ENCODE peak calls at places on chromosomes 5 and 9, in seven cellular contexts. U, A, F, B, Y, Z and O are unnamed samples.

GRCh38 chr9:97362777-97363545 is 48.9 kb upstream of the TDRD7 start:
- DNase-seq in U (no peak), A (no peak), F (no peak), B (no peak), Y (peak), Z (no peak), O (peak)

GRCh38 chr9:72557549-72557948 is 36.1 kb downstream of the TMC1 start:
- DNase-seq in U (no peak), A (no peak), F (peak), B (no peak), Y (peak), Z (peak), O (no peak)

GRCh38 chr9:121788686-121789366 is 137.4 kb downstream of the DAB2IP start:
- DNase-seq in U (no peak), A (no peak), F (peak), B (no peak), Y (no peak), Z (no peak), O (no peak)

GRCh38 chr9:36725777-36726356 is 153.2 kb downstream of the MELK start:
- DNase-seq in U (no peak), A (no peak), F (no peak), B (no peak), Y (no peak), Z (no peak), O (no peak)

GRCh38 chr9:124381073-124381945 is 33.9 kb downstream of the PSMB7 start:
- DNase-seq in U (no peak), A (no peak), F (no peak), B (no peak), Y (peak), Z (peak), O (no peak)

GRCh38 chr9:129258823-129259301 is 80.8 kb upstream of the IER5L start:
- DNase-seq in U (peak), A (no peak), F (peak), B (no peak), Y (no peak), Z (no peak), O (no peak)

GRCh38 chr5:65395526-65396155 is 86.1 kb downstream of the ADAMTS6 start:
- DNase-seq in U (no peak), A (no peak), F (peak), B (no peak), Y (no peak), Z (peak), O (no peak)

GRCh38 chr5:96093890-96094381 is 132.3 kb upstream of the ELL2 start:
- DNase-seq in U (no peak), A (no peak), F (peak), B (no peak), Y (no peak), Z (no peak), O (no peak)

GRCh38 chr9:124911766-124912165 is 29.1 kb downstream of the GOLGA1 start:
- DNase-seq in U (no peak), A (no peak), F (no peak), B (no peak), Y (no peak), Z (no peak), O (no peak)

GRCh38 chr5:79436821-79437220 is 77.1 kb downstream of the HOMER1 start:
- DNase-seq in U (no peak), A (no peak), F (peak), B (no peak), Y (no peak), Z (peak), O (no peak)

GRCh38 chr9:121308765-121309164 is 40.8 kb downstream of the GSN start:
- DNase-seq in U (no peak), A (no peak), F (no peak), B (no peak), Y (no peak), Z (no peak), O (no peak)

GRCh38 chr5:154190652-154191304 is at the start of gene GALNT10:
- DNase-seq in U (peak), A (no peak), F (peak), B (peak), Y (peak), Z (peak), O (peak)

GRCh38 chr9:137814841-137815240 is 62.7 kb upstream of the CACNA1B start:
- DNase-seq in U (no peak), A (no peak), F (no peak), B (no peak), Y (no peak), Z (no peak), O (no peak)

GRCh38 chr5:55960779-55961178 is 34.0 kb downstream of the IL6ST start:
- DNase-seq in U (no peak), A (no peak), F (no peak), B (no peak), Y (no peak), Z (no peak), O (no peak)

GRCh38 chr5:40291338-40291737 is 388.4 kb upstream of the PTGER4 start:
- DNase-seq in U (no peak), A (no peak), F (peak), B (no peak), Y (no peak), Z (peak), O (no peak)

GRCh38 chr9:69637801-69638200 is 34.4 kb downstream of the APBA1 start:
- DNase-seq in U (no peak), A (no peak), F (peak), B (no peak), Y (no peak), Z (peak), O (no peak)

GRCh38 chr5:174327317-174327864 is 281.9 kb downstream of the NSG2 start:
- DNase-seq in U (peak), A (no peak), F (peak), B (peak), Y (peak), Z (peak), O (peak)

GRCh38 chr9:14616188-14616982 is 76.8 kb downstream of the ZDHHC21 start:
- DNase-seq in U (peak), A (no peak), F (peak), B (peak), Y (peak), Z (peak), O (peak)

GRCh38 chr5:107090471-107090870 is 580.3 kb downstream of the EFNA5 start:
- DNase-seq in U (no peak), A (no peak), F (no peak), B (no peak), Y (no peak), Z (no peak), O (no peak)

GRCh38 chr9:96383165-96383939 is at the start of gene SLC35D2:
- DNase-seq in U (no peak), A (no peak), F (peak), B (no peak), Y (no peak), Z (peak), O (peak)

GRCh38 chr5:172990776-172991175 is 7.2 kb downstream of the ATP6V0E1 start:
- DNase-seq in U (no peak), A (no peak), F (no peak), B (no peak), Y (no peak), Z (no peak), O (no peak)

GRCh38 chr5:157477814-157478494 is 17.9 kb downstream of the NIPAL4 start:
- DNase-seq in U (no peak), A (no peak), F (no peak), B (no peak), Y (no peak), Z (no peak), O (no peak)

GRCh38 chr5:81183811-81184748 is 49.0 kb upstream of the CKMT2 start:
- DNase-seq in U (no peak), A (no peak), F (no peak), B (no peak), Y (no peak), Z (no peak), O (no peak)

GRCh38 chr9:41229408-41230401 is 40.6 kb upstream of the ZNG1F start:
- DNase-seq in U (no peak), A (peak), F (peak), B (peak), Y (peak), Z (peak), O (peak)

GRCh38 chr5:62168882-62169281 is 137.1 kb upstream of the KIF2A start:
- DNase-seq in U (no peak), A (no peak), F (no peak), B (no peak), Y (no peak), Z (no peak), O (no peak)

GRCh38 chr5:112917453-112918005 is 4.5 kb downstream of the REEP5 start:
- DNase-seq in U (no peak), A (no peak), F (no peak), B (peak), Y (peak), Z (peak), O (no peak)

GRCh38 chr9:27967236-27967635 is 394.0 kb upstream of the C9orf72 start:
- DNase-seq in U (no peak), A (no peak), F (peak), B (no peak), Y (no peak), Z (no peak), O (no peak)

GRCh38 chr5:122137702-122138101 is 8.4 kb downstream of the ZNF474 start:
- DNase-seq in U (peak), A (no peak), F (no peak), B (no peak), Y (no peak), Z (no peak), O (no peak)

GRCh38 chr5:175321927-175322532 is 122.0 kb downstream of the DRD1 start:
- DNase-seq in U (peak), A (no peak), F (peak), B (peak), Y (peak), Z (peak), O (peak)

GRCh38 chr9:136001231-136001630 is 40.1 kb upstream of the UBAC1 start:
- DNase-seq in U (no peak), A (no peak), F (no peak), B (no peak), Y (no peak), Z (no peak), O (no peak)

GRCh38 chr5:61245486-61245885 is 83.2 kb upstream of the SMIM15 start:
- DNase-seq in U (peak), A (no peak), F (no peak), B (no peak), Y (no peak), Z (peak), O (no peak)

GRCh38 chr5:54460181-54460919 is 4.9 kb downstream of the HSPB3 start:
- DNase-seq in U (no peak), A (no peak), F (no peak), B (no peak), Y (no peak), Z (peak), O (no peak)

GRCh38 chr9:79300153-79300552 is 271.6 kb upstream of the TLE4 start:
- DNase-seq in U (no peak), A (no peak), F (no peak), B (no peak), Y (no peak), Z (no peak), O (no peak)

GRCh38 chr5:94830520-94830919 is 212.1 kb downstream of the SLF1 start:
- DNase-seq in U (peak), A (no peak), F (no peak), B (peak), Y (peak), Z (no peak), O (peak)
- TF ChIP-seq CTCF in U (peak), A (no peak), F (peak), B (peak), Y (peak), Z (peak), O (peak)

GRCh38 chr9:127175319-127175715 is 52.9 kb upstream of the ANGPTL2 start:
- DNase-seq in U (no peak), A (no peak), F (no peak), B (no peak), Y (no peak), Z (no peak), O (no peak)

GRCh38 chr9:127170652-127171051 is 48.2 kb upstream of the ANGPTL2 start:
- DNase-seq in U (no peak), A (no peak), F (no peak), B (no peak), Y (peak), Z (no peak), O (peak)

GRCh38 chr9:127172066-127172707 is 49.8 kb upstream of the ANGPTL2 start:
- DNase-seq in U (no peak), A (no peak), F (no peak), B (no peak), Y (no peak), Z (peak), O (no peak)

GRCh38 chr9:127174386-127175318 is 52.2 kb upstream of the ANGPTL2 start:
- DNase-seq in U (no peak), A (peak), F (no peak), B (no peak), Y (no peak), Z (no peak), O (no peak)

GRCh38 chr9:127173063-127173462 is 50.6 kb upstream of the ANGPTL2 start:
- DNase-seq in U (no peak), A (peak), F (no peak), B (no peak), Y (no peak), Z (no peak), O (no peak)
- TF ChIP-seq CTCF in U (no peak), A (no peak), F (no peak), B (no peak), Y (no peak), Z (no peak), O (no peak)

DNA sequence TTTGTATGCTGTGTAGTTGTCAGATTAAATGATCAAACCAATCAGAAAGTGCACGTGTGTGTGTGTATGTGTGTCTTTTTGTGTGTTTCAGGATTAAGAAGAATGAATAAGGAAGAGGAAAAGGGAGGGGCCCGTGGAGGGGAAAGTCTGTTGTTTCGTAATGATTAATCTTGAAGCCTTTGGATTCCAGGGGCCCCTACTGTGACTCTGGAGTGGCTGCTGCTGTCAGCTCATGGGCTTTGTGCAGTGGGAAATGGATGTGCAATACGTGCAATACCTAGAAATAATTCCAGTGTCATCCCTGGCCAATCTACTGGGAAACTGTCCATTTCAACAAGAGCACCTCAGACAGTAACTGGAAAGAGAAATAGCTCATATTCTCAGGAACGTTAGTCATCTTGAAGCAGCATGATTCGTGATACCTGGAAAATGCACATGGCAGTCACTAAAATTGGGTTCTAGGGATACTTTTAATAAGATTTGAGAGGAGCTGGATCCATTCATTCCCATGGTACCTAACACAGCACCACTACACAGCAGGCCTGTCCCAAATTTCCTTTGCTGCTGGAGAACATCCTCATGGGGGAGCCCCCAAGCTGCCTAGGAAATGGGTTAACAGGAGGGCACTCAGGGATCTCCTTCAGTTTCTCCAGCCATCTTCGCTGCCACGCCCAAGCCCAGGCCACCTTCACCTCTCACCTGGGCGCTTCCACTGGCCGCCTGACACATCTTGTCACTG is 186.3 kb downstream of the NR3C1 start:
- DNase-seq in U (no peak), A (no peak), F (peak), B (no peak), Y (peak), Z (peak), O (no peak)
- TF ChIP-seq CTCF in U (no peak), A (no peak), F (no peak), B (peak), Y (no peak), Z (no peak), O (peak)

DNA sequence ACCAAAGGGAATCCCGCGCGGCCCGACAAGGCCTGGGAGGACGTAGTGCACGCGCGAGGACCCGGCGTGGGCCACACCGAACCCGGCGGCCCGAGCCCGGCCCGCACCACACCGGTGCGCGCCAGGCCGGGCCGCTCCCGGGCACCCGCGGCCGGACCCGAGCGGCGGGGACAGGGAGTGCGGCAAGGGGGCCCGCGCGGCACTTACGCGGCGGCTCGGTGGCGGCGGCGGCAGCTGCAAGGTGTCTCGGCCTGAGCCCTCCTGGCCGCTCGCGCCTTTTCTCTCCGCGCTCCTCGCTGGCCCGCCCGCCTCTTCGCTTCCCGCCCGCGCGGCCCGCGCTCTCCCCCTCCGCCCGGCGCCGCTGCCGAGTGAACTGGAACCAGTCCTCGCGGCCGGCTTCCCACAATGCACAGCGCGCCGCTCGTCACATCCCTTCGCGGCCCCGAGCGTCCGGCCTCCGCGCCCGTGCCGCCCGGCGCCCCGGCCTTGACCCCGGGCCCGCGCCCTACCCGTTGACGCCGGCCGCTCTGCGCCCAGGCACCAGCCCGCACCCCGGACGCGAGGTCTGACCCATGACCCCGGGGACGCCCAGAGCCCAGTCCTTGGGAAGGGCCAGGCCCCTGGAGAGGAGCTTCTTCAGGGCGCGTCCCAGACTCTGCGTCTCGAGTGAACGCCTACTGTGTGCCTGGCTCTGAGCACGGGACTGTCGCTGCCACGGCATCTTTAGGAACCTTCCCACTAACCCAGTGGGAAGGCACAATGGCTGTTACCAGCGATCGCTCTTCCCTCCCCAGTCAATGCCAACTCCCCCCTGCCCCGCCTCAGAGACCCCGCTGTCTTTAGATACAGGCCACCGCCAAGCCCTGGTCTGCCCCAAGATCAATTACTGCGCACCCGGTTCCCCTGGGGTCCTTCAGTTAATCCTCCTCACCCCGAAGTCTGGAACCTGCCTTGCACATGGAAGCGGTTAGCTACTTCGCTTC is at the start of gene MACROH2A1:
- DNase-seq in U (peak), A (peak), F (peak), B (peak), Y (peak), Z (peak), O (peak)
- TF ChIP-seq CTCF in U (no peak), A (no peak), F (no peak), B (no peak), Y (no peak), Z (no peak), O (no peak)

GRCh38 chr9:109098221-109098959 is 21.4 kb downstream of the TMEM245 start:
- DNase-seq in U (no peak), A (no peak), F (no peak), B (no peak), Y (no peak), Z (peak), O (no peak)
- TF ChIP-seq CTCF in U (no peak), A (no peak), F (no peak), B (peak), Y (peak), Z (peak), O (no peak)

DNA sequence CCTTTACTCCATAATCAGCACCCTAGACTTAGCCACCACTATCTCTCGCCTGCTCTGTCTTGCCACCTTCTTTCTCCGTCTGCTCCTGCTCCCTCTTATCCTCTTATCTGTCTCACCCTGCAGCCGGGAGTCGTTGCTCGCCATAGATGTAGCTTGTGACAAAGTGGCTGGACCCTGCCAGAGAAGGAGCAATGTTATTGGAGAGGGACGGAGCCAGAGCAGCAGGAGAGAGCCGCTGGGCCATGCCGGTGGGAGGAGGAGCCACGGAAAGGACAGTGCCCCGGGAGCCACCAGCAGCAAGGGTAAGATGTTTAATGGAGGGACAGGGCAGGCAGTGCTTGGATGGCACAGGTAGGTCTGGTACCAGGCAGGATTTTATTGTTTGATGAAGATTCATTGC is 137.3 kb downstream of the SEC61B start:
- DNase-seq in U (no peak), A (no peak), F (no peak), B (no peak), Y (no peak), Z (no peak), O (no peak)
- TF ChIP-seq CTCF in U (no peak), A (no peak), F (no peak), B (no peak), Y (no peak), Z (no peak), O (no peak)